ENCODE peak calls at places on chromosomes 2 and 18, in eight cellular contexts. I is left ventricle myocardium inferior, B is IMR-90, G is breast epithelium, M is kidney, J is heart right ventricle, E is hepatocyte, R is upper lobe of left lung. U is an unnamed sample.

GRCh38 chr2:7835693-7836680 is 845.9 kb upstream of the ID2 start:
- DNase-seq in I (no peak), B (no peak), G (no peak), M (no peak), J (no peak), E (no peak), R (no peak), U (no peak)

GRCh38 chr2:42984081-42984480 is 191.7 kb upstream of the HAAO start:
- DNase-seq in I (no peak), B (no peak), G (no peak), M (no peak), J (no peak), E (no peak), R (no peak), U (peak)

GRCh38 chr2:152336103-152336853 is 1.3 kb downstream of the FMNL2 start:
- DNase-seq in I (peak), B (peak), G (no peak), M (peak), J (peak), E (peak), R (peak), U (peak)

GRCh38 chr2:231111987-231112386 is 12.9 kb downstream of the HTR2B start:
- DNase-seq in I (no peak), B (peak), G (no peak), M (no peak), J (no peak), E (no peak), R (no peak), U (no peak)

GRCh38 chr2:60213865-60214657 is 339.4 kb downstream of the BCL11A start:
- DNase-seq in I (no peak), B (no peak), G (no peak), M (no peak), J (no peak), E (peak), R (no peak), U (no peak)

GRCh38 chr2:173048530-173048900 is 27.1 kb upstream of the MAP3K20 start:
- DNase-seq in I (no peak), B (no peak), G (no peak), M (no peak), J (no peak), E (peak), R (no peak), U (no peak)

GRCh38 chr2:177545981-177546600 is 153.5 kb downstream of the AGPS start:
- DNase-seq in I (no peak), B (no peak), G (no peak), M (no peak), J (no peak), E (no peak), R (no peak), U (no peak)

GRCh38 chr2:226728996-226729395 is 70.6 kb downstream of the IRS1 start:
- DNase-seq in I (no peak), B (peak), G (no peak), M (no peak), J (no peak), E (no peak), R (no peak), U (no peak)

GRCh38 chr2:174771631-174772491 is 7.6 kb upstream of the CHRNA1 start:
- DNase-seq in I (peak), B (peak), G (no peak), M (peak), J (peak), E (peak), R (no peak), U (peak)

GRCh38 chr2:33577660-33578059 is 21.4 kb downstream of the FAM98A start:
- DNase-seq in I (no peak), B (peak), G (no peak), M (no peak), J (no peak), E (no peak), R (no peak), U (no peak)

GRCh38 chr18:48953096-48953706 is 2.4 kb upstream of the SMAD7 start:
- DNase-seq in I (no peak), B (no peak), G (no peak), M (no peak), J (no peak), E (no peak), R (no peak), U (no peak)

GRCh38 chr2:160828076-160828475 is 332.2 kb upstream of the TANK start:
- DNase-seq in I (no peak), B (no peak), G (no peak), M (no peak), J (no peak), E (no peak), R (no peak), U (no peak)

GRCh38 chr2:213098612-213099011 is 52.8 kb downstream of the IKZF2 start:
- DNase-seq in I (no peak), B (no peak), G (no peak), M (no peak), J (peak), E (no peak), R (no peak), U (no peak)

GRCh38 chr18:59049726-59050660 is 89.7 kb upstream of the SEC11C start:
- DNase-seq in I (no peak), B (no peak), G (no peak), M (no peak), J (no peak), E (no peak), R (no peak), U (no peak)

GRCh38 chr18:28045176-28045810 is 131.6 kb downstream of the CDH2 start:
- DNase-seq in I (no peak), B (peak), G (no peak), M (no peak), J (no peak), E (peak), R (no peak), U (no peak)

GRCh38 chr2:163453920-163454319 is 281.9 kb downstream of the FIGN start:
- DNase-seq in I (no peak), B (no peak), G (no peak), M (no peak), J (no peak), E (no peak), R (no peak), U (no peak)

GRCh38 chr2:168663993-168664392 is 138.4 kb upstream of the NOSTRIN start:
- DNase-seq in I (no peak), B (peak), G (no peak), M (no peak), J (no peak), E (no peak), R (no peak), U (no peak)

GRCh38 chr2:38648107-38648761 is 17.7 kb upstream of the GALM start:
- DNase-seq in I (no peak), B (peak), G (no peak), M (no peak), J (no peak), E (no peak), R (no peak), U (no peak)

GRCh38 chr2:199228887-199229819 is 228.6 kb downstream of the SATB2 start:
- DNase-seq in I (no peak), B (peak), G (no peak), M (no peak), J (no peak), E (no peak), R (no peak), U (no peak)

GRCh38 chr2:127805491-127805890 is 5.5 kb downstream of the WDR33 start:
- DNase-seq in I (no peak), B (no peak), G (no peak), M (no peak), J (no peak), E (no peak), R (no peak), U (no peak)
- H3K27ac ChIP-seq in I (no peak), B (no peak), G (no peak), M (no peak), J (no peak), E (no peak), R (no peak), U (no peak)

DNA sequence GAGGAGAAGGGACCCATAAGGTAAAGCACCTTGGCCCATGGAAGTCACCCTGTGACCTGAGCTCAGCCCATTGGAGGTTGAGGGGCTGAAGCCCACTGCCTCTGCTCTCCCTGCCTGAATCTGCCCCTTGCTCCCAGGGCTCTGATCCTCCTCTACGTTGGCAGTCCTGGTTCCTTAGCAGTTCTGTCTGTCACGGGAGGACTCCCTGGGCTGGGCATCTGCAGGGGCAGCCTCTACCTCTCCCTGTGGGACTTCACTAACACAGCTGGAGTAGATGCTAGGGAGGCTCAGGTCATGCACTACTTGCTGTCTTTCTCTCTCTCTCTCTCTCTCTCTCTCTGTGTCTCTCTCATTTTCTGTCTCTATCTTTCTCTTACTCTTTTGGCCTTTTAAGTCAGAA is 8.7 kb downstream of the GYPC start:
- DNase-seq in I (no peak), B (no peak), G (no peak), M (no peak), J (no peak), E (no peak), R (no peak), U (no peak)
- H3K4me3 ChIP-seq in I (no peak), B (no peak), G (no peak), M (no peak), J (no peak), E (no peak), R (no peak), U (no peak)

GRCh38 chr18:37778417-37779165 is 213.0 kb upstream of the CELF4 start:
- DNase-seq in I (peak), B (no peak), G (no peak), M (peak), J (peak), E (peak), R (peak), U (peak)
- TF ChIP-seq CTCF in I (peak), B (peak), G (no peak), M (peak), J (peak), E (peak), R (peak), U (peak)

GRCh38 chr2:205405194-205405593 is 277.1 kb upstream of the NRP2 start:
- DNase-seq in I (no peak), B (peak), G (no peak), M (no peak), J (no peak), E (no peak), R (no peak), U (no peak)
- H3K27ac ChIP-seq in I (no peak), B (peak), G (no peak), M (no peak), J (no peak), E (no peak), R (no peak), U (no peak)

GRCh38 chr2:1743396-1744150 is 742 bp downstream of the PXDN start:
- DNase-seq in I (no peak), B (peak), G (peak), M (peak), J (peak), E (peak), R (peak), U (peak)
- H3K4me3 ChIP-seq in I (peak), B (peak), G (peak), M (no peak), J (peak), E (peak), R (peak), U (peak)